ENCODE peak calls at places on chromosomes 6 and 20, in seven cellular contexts. X, M, B, H, J, U and A are unnamed samples.

GRCh38 chr6:71886184-71887005 is at the start of gene RIMS1:
- DNase-seq in X (peak; percentile 72), M (no peak), B (no peak), H (no peak), J (peak; percentile 26), U (peak; percentile 13), A (no peak)

GRCh38 chr6:134400941-134401340 is 83.0 kb upstream of the SGK1 start:
- DNase-seq in X (no peak), M (no peak), B (no peak), H (no peak), J (no peak), U (no peak), A (no peak)

GRCh38 chr20:23623666-23624065 is 14.1 kb downstream of the CST3 start:
- DNase-seq in X (no peak), M (no peak), B (no peak), H (no peak), J (no peak), U (no peak), A (no peak)

GRCh38 chr20:18729426-18729825 is 84.2 kb upstream of the SCP2D1 start:
- DNase-seq in X (no peak), M (no peak), B (no peak), H (no peak), J (no peak), U (no peak), A (no peak)

GRCh38 chr20:19828233-19828632 is 70.2 kb downstream of the RIN2 start:
- DNase-seq in X (no peak), M (no peak), B (no peak), H (no peak), J (no peak), U (no peak), A (no peak)

GRCh38 chr6:141484726-141485125 is 648.0 kb upstream of the GJE1 start:
- DNase-seq in X (no peak), M (no peak), B (no peak), H (peak; percentile 17), J (peak; percentile 21), U (no peak), A (no peak)

GRCh38 chr6:6007311-6008113 is 787 bp upstream of the NRN1 start:
- DNase-seq in X (peak; percentile 76), M (no peak), B (no peak), H (no peak), J (no peak), U (peak; percentile 28), A (no peak)

GRCh38 chr6:398065-398464 is 6.5 kb downstream of the IRF4 start:
- DNase-seq in X (no peak), M (no peak), B (no peak), H (no peak), J (no peak), U (no peak), A (no peak)

GRCh38 chr6:11241793-11242201 is 9.3 kb upstream of the NEDD9 start:
- DNase-seq in X (peak; percentile 86), M (peak; percentile 81), B (peak; percentile 86), H (peak; percentile 29), J (peak; percentile 75), U (peak; percentile 73), A (no peak)

GRCh38 chr6:55980627-55981211 is 105.3 kb upstream of the BMP5 start:
- DNase-seq in X (no peak), M (no peak), B (no peak), H (no peak), J (peak; percentile 68), U (no peak), A (no peak)

GRCh38 chr6:165231581-165232276 is 77.7 kb downstream of the C6orf118 start:
- DNase-seq in X (no peak), M (no peak), B (no peak), H (no peak), J (peak; percentile 72), U (no peak), A (no peak)

DNA sequence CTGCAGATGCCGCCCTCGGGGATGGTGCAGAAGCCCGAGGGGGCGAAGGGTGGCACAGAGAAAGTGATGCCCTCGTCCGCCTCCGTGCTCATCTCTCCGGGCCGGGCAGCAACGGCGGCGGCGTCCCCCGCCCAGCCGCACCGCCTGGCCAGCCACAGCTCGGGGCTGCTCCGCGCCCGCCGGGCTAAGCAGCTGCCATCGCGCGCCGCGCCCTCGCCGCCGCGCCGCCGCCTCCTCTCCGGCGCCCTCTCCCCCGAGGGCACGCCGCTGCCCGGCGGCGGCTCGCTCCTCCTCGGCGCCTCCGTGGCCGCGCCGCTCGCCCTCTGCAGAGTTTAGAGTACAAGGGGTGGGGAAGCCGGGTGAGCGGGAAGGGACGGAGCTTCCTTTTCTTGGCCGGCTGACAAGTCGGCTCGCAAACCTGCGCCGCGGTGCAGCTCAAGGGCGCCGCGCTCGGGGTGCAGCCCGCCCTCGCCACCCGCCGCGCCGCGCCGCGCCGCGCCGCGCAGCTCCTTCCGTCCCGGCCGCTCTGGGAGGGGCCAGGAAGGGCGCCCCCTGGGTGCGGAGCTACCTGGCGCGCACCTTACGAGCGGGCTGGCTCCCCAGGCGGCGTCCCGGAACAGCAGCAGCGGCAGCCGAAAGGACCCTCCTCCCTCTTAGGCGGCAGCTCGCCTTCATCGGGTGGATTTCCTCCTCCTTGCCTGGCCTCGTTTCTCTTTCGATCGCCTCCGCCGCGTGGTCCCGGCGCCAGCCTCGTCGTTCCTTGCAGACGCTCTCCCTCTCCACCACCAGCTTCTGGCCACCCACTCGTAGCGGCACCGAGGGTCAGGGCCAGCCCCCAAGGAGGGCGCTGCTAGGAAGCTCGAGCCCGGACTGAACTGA is at the start of gene MAP3K5:
- DNase-seq in X (peak; percentile 79), M (peak; percentile 85), B (peak; percentile 90), H (peak; percentile 93), J (peak; percentile 90), U (peak; percentile 86), A (peak; percentile 72)
- TF ChIP-seq CTCF in X (no peak), M (peak; percentile 7), B (no peak), H (no peak), J (no peak), U (peak; percentile 49), A (peak; percentile 84)

GRCh38 chr20:5703542-5704215 is 46.5 kb upstream of the SHLD1 start:
- DNase-seq in X (no peak), M (no peak), B (no peak), H (no peak), J (peak; percentile 12), U (no peak), A (no peak)
- H3K27ac ChIP-seq in X (no peak overlapping the region), M (no peak overlapping the region), B (no peak overlapping the region), H (no peak overlapping the region), J (no peak overlapping the region), U (no peak overlapping the region), A (no peak overlapping the region)

GRCh38 chr6:138608896-138609295 is 109.6 kb upstream of the NHSL1 start:
- DNase-seq in X (no peak), M (no peak), B (no peak), H (no peak), J (no peak), U (no peak), A (no peak)
- TF ChIP-seq CTCF in X (no peak), M (no peak), B (no peak), H (no peak), J (no peak), U (no peak), A (no peak)

DNA sequence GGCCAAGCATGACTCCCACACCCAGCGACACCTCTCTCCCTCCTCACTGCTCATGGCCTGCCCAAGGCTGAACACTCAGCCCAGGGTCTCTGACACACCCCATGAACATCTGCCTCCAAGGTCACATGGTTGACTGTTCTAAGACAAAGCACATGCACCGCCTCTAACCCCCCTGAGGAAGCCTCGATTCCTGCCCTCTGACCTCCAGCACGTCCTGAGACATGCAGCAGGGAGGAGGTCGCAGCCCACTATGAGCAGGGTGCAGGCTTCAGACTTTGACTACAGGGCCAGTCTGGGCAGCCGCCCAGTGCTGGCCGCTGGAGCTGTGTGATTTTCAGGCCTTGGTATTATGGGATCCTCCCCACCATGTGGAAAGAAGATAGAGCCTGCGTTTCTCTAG is 46.2 kb downstream of the RRBP1 start:
- DNase-seq in X (no peak), M (no peak), B (no peak), H (no peak), J (peak; percentile 46), U (no peak), A (no peak)
- H3K27ac ChIP-seq in X (no peak overlapping the region), M (peak overlapping the region; percentile 53), B (peak overlapping the region; percentile 76), H (no peak overlapping the region), J (no peak overlapping the region), U (peak overlapping the region; percentile 76), A (no peak overlapping the region)

GRCh38 chr6:13336553-13336952 is 8.2 kb upstream of the TBC1D7 start:
- DNase-seq in X (peak; percentile 87), M (peak; percentile 86), B (no peak), H (peak; percentile 79), J (peak; percentile 95), U (peak; percentile 82), A (no peak)
- TF ChIP-seq CTCF in X (peak; percentile 91), M (peak; percentile 89), B (peak; percentile 87), H (peak; percentile 91), J (peak; percentile 87), U (peak; percentile 95), A (peak; percentile 89)

GRCh38 chr6:13874191-13874549 is 50.6 kb upstream of the RNF182 start:
- DNase-seq in X (no peak), M (no peak), B (no peak), H (no peak), J (no peak), U (no peak), A (no peak)
- H3K27ac ChIP-seq in X (no peak overlapping the region), M (no peak overlapping the region), B (no peak overlapping the region), H (peak overlapping the region; percentile 33), J (no peak overlapping the region), U (no peak overlapping the region), A (peak overlapping the region; percentile 13)

DNA sequence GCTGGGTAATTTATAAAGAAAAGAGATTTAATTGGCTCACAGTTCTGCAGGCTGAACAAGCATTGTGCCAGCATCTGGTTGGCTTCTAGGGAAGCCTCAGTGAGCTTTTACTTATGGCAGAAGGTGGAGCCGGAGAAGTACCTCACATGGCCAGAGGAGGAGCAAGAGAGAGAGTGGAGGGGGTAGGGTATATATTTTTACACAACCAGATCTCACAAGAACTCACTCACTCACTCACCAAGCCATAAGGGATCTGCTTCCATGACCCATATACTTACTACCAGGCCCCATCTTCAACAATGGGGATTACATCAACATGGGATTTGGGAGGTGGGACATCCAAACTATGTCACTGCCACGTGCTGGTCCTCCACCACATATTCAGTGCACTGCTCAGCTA is 152.6 kb upstream of the PRND start:
- DNase-seq in X (no peak), M (no peak), B (no peak), H (no peak), J (no peak), U (no peak), A (no peak)
- TF ChIP-seq CTCF in X (peak; percentile 62), M (no peak), B (no peak), H (no peak), J (no peak), U (no peak), A (no peak)

DNA sequence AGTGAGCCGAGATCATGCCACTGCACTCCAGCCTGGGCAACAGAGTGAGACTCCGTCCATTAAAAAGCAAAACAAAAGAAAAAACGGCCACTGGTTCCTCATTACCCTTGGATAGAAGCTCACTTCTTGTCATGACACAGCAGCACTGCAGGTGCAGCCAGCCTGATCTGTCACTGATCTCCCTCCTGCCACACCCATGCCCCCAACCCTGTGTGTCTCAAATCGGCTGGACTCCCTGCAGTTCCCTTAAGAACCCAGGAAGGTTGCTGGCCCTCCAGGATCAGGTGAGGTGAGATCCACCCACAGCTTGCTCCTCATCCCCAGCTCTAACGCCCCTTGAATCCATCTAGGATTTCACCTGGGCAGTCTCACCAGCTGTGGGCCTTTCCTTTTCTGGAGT is 26.3 kb upstream of the NNAT start:
- DNase-seq in X (no peak), M (no peak), B (no peak), H (no peak), J (no peak), U (no peak), A (no peak)
- H3K27ac ChIP-seq in X (no peak overlapping the region), M (no peak overlapping the region), B (no peak overlapping the region), H (no peak overlapping the region), J (no peak overlapping the region), U (no peak overlapping the region), A (no peak overlapping the region)